ENCODE peak calls at places on chromosomes 11 and 22, in five cellular contexts. M is right atrium auricular region, C is IMR-90, Y is psoas muscle, B is spleen. A is an unnamed sample. For H3K27me3, the result is how much of the 10 kb centered on the place peaks cover.

GRCh38 chr22:24180316-24181087 is 785 bp upstream of the SUSD2 start:
- DNase-seq in Y (peak), C (no peak), M (no peak), B (peak), A (no peak)

GRCh38 chr11:56089697-56090096 is 3.4 kb upstream of the OR8I2 start:
- DNase-seq in B (no peak), C (no peak), M (no peak), Y (no peak), A (no peak)

GRCh38 chr11:33638608-33639007 is 62.0 kb downstream of the C11orf91 start:
- DNase-seq in B (no peak), Y (no peak), C (no peak), M (no peak), A (no peak)

GRCh38 chr11:71086687-71087258 is 165.6 kb downstream of the SHANK2 start:
- DNase-seq in B (no peak), M (no peak), C (peak), Y (no peak), A (no peak)

GRCh38 chr11:111633248-111633647 is 31.0 kb downstream of the SIK2 start:
- DNase-seq in B (no peak), C (no peak), Y (no peak), M (no peak), A (no peak)

GRCh38 chr11:42043312-42043711 is 583.9 kb upstream of the LRRC4C start:
- DNase-seq in M (no peak), Y (no peak), C (no peak), B (no peak), A (no peak)

GRCh38 chr11:44030276-44030932 is 17.4 kb upstream of the ACCSL start:
- DNase-seq in B (no peak), Y (no peak), C (peak), M (peak), A (no peak)

GRCh38 chr11:134270250-134270714 is 5.9 kb upstream of the GLB1L3 start:
- DNase-seq in B (no peak), C (no peak), M (no peak), Y (no peak), A (no peak)

GRCh38 chr11:324131-324530 is 3.5 kb upstream of the IFITM3 start:
- DNase-seq in B (peak), C (no peak), Y (no peak), M (no peak), A (no peak)

GRCh38 chr22:29971607-29972006 is 88.6 kb downstream of the MTMR3 start:
- DNase-seq in Y (no peak), C (no peak), M (no peak), B (no peak), A (no peak)

GRCh38 chr11:1714908-1715885 is 18.2 kb downstream of the KRTAP5-6 start:
- DNase-seq in Y (no peak), B (no peak), C (no peak), M (no peak), A (no peak)

GRCh38 chr22:32476804-32477203 is 2.2 kb downstream of the FBXO7 start:
- DNase-seq in C (no peak), B (no peak), Y (no peak), M (no peak), A (no peak)

GRCh38 chr22:32473388-32473952 is 1.1 kb upstream of the FBXO7 start:
- DNase-seq in M (no peak), B (no peak), C (peak), Y (no peak), A (no peak)

GRCh38 chr22:32476286-32476685 is 1.7 kb downstream of the FBXO7 start:
- DNase-seq in M (no peak), C (no peak), B (no peak), Y (no peak), A (no peak)

GRCh38 chr22:32475428-32476010 is 908 bp downstream of the FBXO7 start:
- DNase-seq in M (peak), Y (no peak), B (peak), C (no peak), A (no peak)

GRCh38 chr22:32474635-32475427 is at the start of gene FBXO7:
- DNase-seq in Y (peak), M (peak), B (peak), C (peak), A (peak)
- TF ChIP-seq CTCF in Y (peak), M (no peak), B (peak), C (peak), A (peak)

GRCh38 chr11:129277216-129277838 is 85.2 kb upstream of the ARHGAP32 start:
- DNase-seq in B (no peak), Y (no peak), C (peak), M (no peak), A (no peak)
- H3K4me3 ChIP-seq in B (no peak), Y (peak), C (no peak), M (no peak), A (no peak)

GRCh38 chr11:117440258-117440657 is 112.6 kb downstream of the CEP164 start:
- DNase-seq in Y (no peak), C (no peak), B (peak), M (no peak), A (no peak)
- H3K27me3 ChIP-seq in Y (under half), C (half or more), B (under half), M (under half), A (under half)

GRCh38 chr22:42174062-42174461 is 43.5 kb upstream of the CYP2D6 start:
- DNase-seq in B (no peak), C (peak), M (no peak), Y (no peak), A (no peak)

GRCh38 chr22:42178910-42179495 is 48.4 kb upstream of the CYP2D6 start:
- DNase-seq in B (no peak), C (no peak), Y (no peak), M (no peak), A (no peak)

GRCh38 chr22:42177891-42178336 is 47.3 kb upstream of the CYP2D6 start:
- DNase-seq in B (no peak), M (no peak), C (no peak), Y (no peak), A (no peak)

GRCh38 chr22:42173183-42173926 is 42.7 kb upstream of the CYP2D6 start:
- DNase-seq in Y (no peak), C (no peak), M (no peak), B (no peak), A (no peak)

GRCh38 chr22:42176271-42176670 is 45.7 kb upstream of the CYP2D6 start:
- DNase-seq in C (no peak), Y (no peak), M (no peak), B (no peak), A (no peak)
- TF ChIP-seq CTCF in C (no peak), Y (no peak), M (no peak), B (no peak), A (no peak)

GRCh38 chr22:43826142-43827093 is 14.3 kb upstream of the EFCAB6 start:
- DNase-seq in M (no peak), B (no peak), Y (no peak), C (peak), A (no peak)
- H3K4me3 ChIP-seq in M (no peak), B (no peak), Y (no peak), C (no peak), A (no peak)

GRCh38 chr11:16610738-16611388 is 127.6 kb upstream of the C11orf58 start:
- DNase-seq in Y (no peak), B (no peak), M (no peak), C (no peak), A (no peak)
- H3K27me3 ChIP-seq in Y (under half), B (half or more), M (under half), C (under half), A (under half)

DNA sequence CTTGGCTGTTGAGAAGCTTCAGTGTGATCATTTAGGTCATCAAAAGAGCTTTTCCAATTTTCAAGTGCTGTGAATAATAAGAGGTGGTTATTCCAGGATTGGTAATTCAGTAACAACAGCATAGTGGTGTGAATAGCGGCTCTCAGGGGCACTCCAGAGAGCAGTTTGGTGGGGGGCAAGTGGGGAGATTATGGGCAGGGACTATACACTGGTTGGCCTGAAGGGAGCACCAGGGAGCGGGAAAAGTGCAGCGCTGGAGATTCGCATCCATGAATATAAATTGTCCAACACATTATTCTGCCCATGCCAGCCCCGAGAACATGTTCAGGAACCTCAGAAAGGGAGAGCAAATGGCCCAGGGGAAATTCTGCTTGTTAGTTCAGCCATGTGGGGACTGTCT is 37.9 kb downstream of the OR6Q1 start:
- DNase-seq in Y (no peak), C (no peak), B (no peak), M (no peak), A (no peak)
- TF ChIP-seq CTCF in Y (no peak), C (no peak), B (no peak), M (no peak), A (no peak)

GRCh38 chr11:28106351-28107043 is 1.5 kb downstream of the KIF18A start:
- DNase-seq in M (no peak), B (peak), C (no peak), Y (no peak), A (no peak)
- H3K4me3 ChIP-seq in M (no peak), B (no peak), C (peak), Y (no peak), A (peak)